ENCODE peak calls at places on chromosomes 16 and 17, in eight cellular contexts. C, Q, Z, X, T, J, R and L are unnamed samples.

GRCh38 chr17:82281502-82282238 is 8.2 kb upstream of the CSNK1D start:
- DNase-seq in C (no peak), Q (no peak), Z (no peak), X (no peak), T (peak), J (no peak), R (no peak), L (peak)

GRCh38 chr17:75764711-75765421 is at the start of gene GALK1:
- DNase-seq in C (peak), Q (peak), Z (peak), X (peak), T (peak), J (peak), R (peak), L (peak)

GRCh38 chr16:54673353-54673752 is 257.3 kb upstream of the IRX5 start:
- DNase-seq in C (no peak), Q (no peak), Z (no peak), X (no peak), T (no peak), J (no peak), R (no peak), L (no peak)

GRCh38 chr17:79746955-79747507 is 16.3 kb downstream of the ENPP7 start:
- DNase-seq in C (no peak), Q (no peak), Z (no peak), X (no peak), T (no peak), J (no peak), R (no peak), L (no peak)

GRCh38 chr17:60223456-60223855 is 73.7 kb downstream of the CA4 start:
- DNase-seq in C (no peak), Q (no peak), Z (no peak), X (no peak), T (no peak), J (no peak), R (no peak), L (no peak)

GRCh38 chr17:59785091-59785799 is 77.8 kb downstream of the VMP1 start:
- DNase-seq in C (no peak), Q (no peak), Z (no peak), X (no peak), T (no peak), J (no peak), R (no peak), L (no peak)

GRCh38 chr16:12819126-12820117 is 15.7 kb upstream of the CPPED1 start:
- DNase-seq in C (peak), Q (peak), Z (peak), X (peak), T (peak), J (peak), R (peak), L (peak)

GRCh38 chr16:8959921-8960787 is 3.6 kb downstream of the USP7 start:
- DNase-seq in C (no peak), Q (no peak), Z (no peak), X (no peak), T (peak), J (peak), R (no peak), L (no peak)

GRCh38 chr17:38996660-38997337 is 29.6 kb upstream of the FBXO47 start:
- DNase-seq in C (no peak), Q (no peak), Z (no peak), X (no peak), T (no peak), J (no peak), R (no peak), L (no peak)

DNA sequence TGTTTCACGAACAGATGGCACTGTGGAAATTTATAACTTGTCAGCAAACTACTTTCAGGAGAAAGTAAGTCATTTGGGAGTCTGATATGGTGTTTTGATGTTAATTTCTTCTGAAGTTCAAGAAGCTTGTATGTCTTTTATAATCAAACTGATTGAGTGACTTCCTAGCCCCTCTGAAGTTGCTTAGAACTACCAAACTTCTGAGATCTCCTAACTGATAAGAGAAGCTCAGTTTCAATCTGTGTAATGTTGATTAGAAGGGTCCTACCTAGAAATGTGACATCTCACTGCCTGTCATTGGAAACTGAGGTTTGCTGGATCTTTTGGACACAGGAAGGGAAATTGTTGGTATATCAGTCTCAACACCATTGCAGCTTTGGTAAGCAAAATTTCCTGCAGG is 1.1 kb downstream of the UTP4 start:
- DNase-seq in C (no peak), Q (no peak), Z (no peak), X (no peak), T (no peak), J (no peak), R (no peak), L (no peak)
- H3K4me3 ChIP-seq in C (peak), Q (peak), Z (peak), X (no peak), T (peak), J (peak), R (peak), L (peak)

GRCh38 chr16:2147378-2147777 is 1.0 kb upstream of the RAB26 start:
- DNase-seq in C (no peak), Q (no peak), Z (no peak), X (no peak), T (no peak), J (no peak), R (no peak), L (no peak)

GRCh38 chr16:2149630-2150417 is 1.4 kb downstream of the RAB26 start:
- DNase-seq in C (no peak), Q (peak), Z (peak), X (no peak), T (no peak), J (peak), R (no peak), L (no peak)

GRCh38 chr16:2146739-2147138 is 1.7 kb upstream of the RAB26 start:
- DNase-seq in C (no peak), Q (no peak), Z (no peak), X (no peak), T (no peak), J (no peak), R (no peak), L (no peak)

GRCh38 chr16:2148714-2149629 is 547 bp downstream of the RAB26 start:
- DNase-seq in C (no peak), Q (peak), Z (no peak), X (peak), T (no peak), J (no peak), R (no peak), L (no peak)

GRCh38 chr16:2147981-2148671 is at the start of gene RAB26:
- DNase-seq in C (no peak), Q (peak), Z (peak), X (peak), T (peak), J (peak), R (peak), L (peak)
- H3K27ac ChIP-seq in C (no peak), Q (peak), Z (peak), X (peak), T (peak), J (no peak), R (peak), L (peak)

GRCh38 chr16:80935691-80936090 is 71.0 kb downstream of the CMC2 start:
- DNase-seq in C (no peak), Q (no peak), Z (no peak), X (no peak), T (no peak), J (no peak), R (no peak), L (no peak)

GRCh38 chr16:80936410-80936809 is 70.3 kb downstream of the CMC2 start:
- DNase-seq in C (peak), Q (no peak), Z (no peak), X (no peak), T (peak), J (no peak), R (no peak), L (no peak)

GRCh38 chr16:80932725-80933124 is 74.0 kb downstream of the CMC2 start:
- DNase-seq in C (peak), Q (no peak), Z (peak), X (peak), T (peak), J (no peak), R (peak), L (peak)

GRCh38 chr16:80931985-80932720 is 74.5 kb downstream of the CMC2 start:
- DNase-seq in C (peak), Q (peak), Z (peak), X (peak), T (peak), J (peak), R (peak), L (peak)

GRCh38 chr16:80931661-80931984 is 75.1 kb downstream of the CMC2 start:
- DNase-seq in C (no peak), Q (no peak), Z (no peak), X (no peak), T (no peak), J (no peak), R (no peak), L (no peak)
- H3K4me3 ChIP-seq in C (peak), Q (peak), Z (peak), X (peak), T (peak), J (no peak), R (peak), L (no peak)

GRCh38 chr16:3677994-3678393 is 23.5 kb downstream of the DNASE1 start:
- DNase-seq in C (no peak), Q (no peak), Z (no peak), X (no peak), T (no peak), J (no peak), R (no peak), L (no peak)
- H3K27ac ChIP-seq in C (no peak), Q (no peak), Z (no peak), X (no peak), T (no peak), J (no peak), R (no peak), L (no peak)